ENCODE peak calls at places on chromosomes 4 and X, in five cellular contexts. G is HTR-8/SVneo; L is H54; B is activated naive CD4-positive, alpha-beta T cell; S is thoracic aorta. K is an unnamed sample.

GRCh38 chrX:22121161-22121560 is 89.0 kb downstream of the PHEX start:
- DNase-seq in S (no peak), G (no peak), B (no peak), L (no peak), K (no peak)

GRCh38 chrX:150616863-150617198 is 48.4 kb downstream of the MTM1 start:
- DNase-seq in B (no peak), L (no peak), S (no peak), G (no peak), K (no peak)

GRCh38 chrX:134936542-134936941 is 54.2 kb upstream of the SMIM10 start:
- DNase-seq in G (no peak), B (no peak), S (no peak), L (no peak), K (no peak)

GRCh38 chr4:88843067-88843723 is 145.6 kb upstream of the NAP1L5 start:
- DNase-seq in S (no peak), G (no peak), B (no peak), L (no peak), K (no peak)

GRCh38 chrX:22165732-22166457 is 106.8 kb upstream of the CBLL2 start:
- DNase-seq in B (no peak), L (no peak), S (no peak), G (peak), K (peak)

GRCh38 chrX:129086802-129087201 is 436.5 kb downstream of the SMARCA1 start:
- DNase-seq in S (no peak), G (no peak), B (no peak), L (no peak), K (no peak)

GRCh38 chrX:9595131-9595530 is 130.3 kb downstream of the TBL1X start:
- DNase-seq in L (no peak), B (no peak), S (no peak), G (no peak), K (no peak)

GRCh38 chr4:75513529-75514130 is 573 bp downstream of the RCHY1 start:
- DNase-seq in L (no peak), G (no peak), B (no peak), S (no peak), K (no peak)

GRCh38 chrX:96837808-96838207 is 45.9 kb upstream of the RPA4 start:
- DNase-seq in G (no peak), B (no peak), L (peak), S (no peak), K (no peak)

GRCh38 chrX:44474410-44474809 is 68.2 kb downstream of the FUNDC1 start:
- DNase-seq in B (no peak), L (no peak), S (no peak), G (no peak), K (no peak)

GRCh38 chrX:130071611-130072349 is 38.5 kb downstream of the ELF4 start:
- DNase-seq in S (no peak), B (no peak), L (no peak), G (no peak), K (no peak)

GRCh38 chrX:134502686-134503085 is 42.7 kb downstream of the HPRT1 start:
- DNase-seq in S (no peak), L (no peak), G (no peak), B (no peak), K (no peak)

GRCh38 chr4:125956281-125956680 is 641.5 kb downstream of the FAT4 start:
- DNase-seq in L (no peak), G (no peak), B (no peak), S (no peak), K (no peak)

GRCh38 chr4:78032446-78032845 is 24.7 kb upstream of the FRAS1 start:
- DNase-seq in S (no peak), B (no peak), L (no peak), G (no peak), K (no peak)

GRCh38 chr4:146852365-146852764 is 93.3 kb downstream of the TTC29 start:
- DNase-seq in G (no peak), B (no peak), S (no peak), L (no peak), K (no peak)

GRCh38 chrX:9429767-9430166 is 35.1 kb upstream of the TBL1X start:
- DNase-seq in S (no peak), G (no peak), L (no peak), B (no peak), K (no peak)

GRCh38 chr4:3736806-3737205 is 29.4 kb upstream of the ADRA2C start:
- DNase-seq in B (no peak), G (no peak), S (no peak), L (no peak), K (no peak)

GRCh38 chr4:141815646-141816045 is 179.3 kb downstream of the IL15 start:
- DNase-seq in S (no peak), B (no peak), L (no peak), G (no peak), K (no peak)

GRCh38 chr4:152363086-152363485 is 172.8 kb downstream of the FBXW7 start:
- DNase-seq in G (no peak), L (no peak), S (no peak), B (no peak), K (no peak)

GRCh38 chr4:152679414-152680281 is at the start of gene TMEM154:
- DNase-seq in L (peak), G (peak), S (no peak), B (peak), K (peak)

GRCh38 chrX:110691446-110691845 is 104.2 kb downstream of the CHRDL1 start:
- DNase-seq in G (no peak), B (no peak), L (no peak), S (no peak), K (no peak)

GRCh38 chrX:40109288-40110008 is 11.7 kb upstream of the BCOR start:
- DNase-seq in B (no peak), L (no peak), G (no peak), S (no peak), K (no peak)

GRCh38 chr4:141713771-141714445 is 77.5 kb downstream of the IL15 start:
- DNase-seq in S (no peak), G (peak), L (peak), B (no peak), K (no peak)

GRCh38 chr4:29553842-29554241 is 1166.3 kb upstream of the PCDH7 start:
- DNase-seq in B (no peak), L (no peak), S (no peak), G (no peak), K (no peak)

GRCh38 chr4:14877246-14878220 is 124.7 kb upstream of the CPEB2 start:
- DNase-seq in B (no peak), L (no peak), G (no peak), S (no peak), K (peak)

GRCh38 chr4:4502694-4503311 is 39.0 kb downstream of the STX18 start:
- DNase-seq in S (no peak), B (no peak), G (no peak), L (peak), K (peak)

GRCh38 chrX:40158036-40158706 is 60.4 kb upstream of the BCOR start:
- DNase-seq in S (no peak), L (peak), B (no peak), G (no peak), K (no peak)

GRCh38 chr4:139606600-139607301 is 50.7 kb upstream of the SETD7 start:
- DNase-seq in B (no peak), S (no peak), G (no peak), L (no peak), K (no peak)

GRCh38 chr4:6501171-6501570 is 28.8 kb upstream of the PPP2R2C start:
- DNase-seq in S (no peak), L (no peak), G (no peak), B (no peak), K (no peak)

GRCh38 chrX:115021121-115021520 is 3.7 kb upstream of the IL13RA2 start:
- DNase-seq in G (no peak), L (no peak), S (no peak), B (no peak), K (no peak)

GRCh38 chr4:14167876-14168510 is 540.5 kb upstream of the BOD1L1 start:
- DNase-seq in G (no peak), B (no peak), S (no peak), L (no peak), K (no peak)

GRCh38 chr4:20192754-20193521 is 58.8 kb upstream of the SLIT2 start:
- DNase-seq in B (no peak), S (no peak), G (no peak), L (no peak), K (no peak)

GRCh38 chr4:55435136-55435535 is 39.4 kb downstream of the TMEM165 start:
- DNase-seq in G (no peak), B (no peak), S (no peak), L (no peak), K (peak)

GRCh38 chr4:141028024-141028529 is 105.2 kb downstream of the RNF150 start:
- DNase-seq in B (no peak), L (no peak), G (no peak), S (no peak), K (peak)

GRCh38 chr4:74006009-74006476 is 7.6 kb upstream of the CXCL5 start:
- DNase-seq in L (no peak), B (no peak), S (no peak), G (no peak), K (peak)